ENCODE peak calls at places on chromosomes 11 and 22, in seven cellular contexts. One of them, this sample, is unnamed.

GRCh38 chr11:74021998-74022397 is 13.1 kb upstream of the UCP3 start:
- DNase-seq in fibroblast of lung: no peak
- DNase-seq in IMR-90: no peak
- DNase-seq in stomach: no peak
- DNase-seq in psoas muscle: no peak
- DNase-seq in Peyer's patch: no peak
- DNase-seq in CD8-positive, alpha-beta memory T cell: no peak
- DNase-seq in this sample: no peak

GRCh38 chr22:49951986-49952896 is 8.3 kb upstream of the PIM3 start:
- DNase-seq in stomach: no peak
- DNase-seq in IMR-90: peak; percentile 81
- DNase-seq in Peyer's patch: no peak
- DNase-seq in psoas muscle: no peak
- DNase-seq in CD8-positive, alpha-beta memory T cell: no peak
- DNase-seq in fibroblast of lung: peak; percentile 87
- DNase-seq in this sample: no peak

GRCh38 chr11:57460017-57460755 is at the start of gene RTN4RL2:
- DNase-seq in stomach: no peak
- DNase-seq in Peyer's patch: no peak
- DNase-seq in psoas muscle: peak; percentile 71
- DNase-seq in fibroblast of lung: peak; percentile 34
- DNase-seq in CD8-positive, alpha-beta memory T cell: no peak
- DNase-seq in IMR-90: peak; percentile 45
- DNase-seq in this sample: peak; percentile 67

GRCh38 chr11:76664578-76665061 is 5.9 kb downstream of the LRRC32 start:
- DNase-seq in Peyer's patch: peak; percentile 50
- DNase-seq in IMR-90: no peak
- DNase-seq in stomach: no peak
- DNase-seq in CD8-positive, alpha-beta memory T cell: no peak
- DNase-seq in fibroblast of lung: no peak
- DNase-seq in psoas muscle: no peak
- DNase-seq in this sample: no peak

GRCh38 chr11:132925825-132926469 is 606.4 kb downstream of the OPCML start:
- DNase-seq in psoas muscle: no peak
- DNase-seq in stomach: no peak
- DNase-seq in fibroblast of lung: no peak
- DNase-seq in IMR-90: no peak
- DNase-seq in Peyer's patch: no peak
- DNase-seq in CD8-positive, alpha-beta memory T cell: no peak
- DNase-seq in this sample: no peak

GRCh38 chr11:60872952-60873524 is 5.7 kb downstream of the ZP1 start:
- DNase-seq in stomach: peak; percentile 26
- DNase-seq in CD8-positive, alpha-beta memory T cell: no peak
- DNase-seq in psoas muscle: peak; percentile 66
- DNase-seq in IMR-90: peak; percentile 89
- DNase-seq in fibroblast of lung: peak; percentile 86
- DNase-seq in Peyer's patch: peak; percentile 54
- DNase-seq in this sample: no peak

GRCh38 chr11:125381499-125381898 is 114.6 kb downstream of the FEZ1 start:
- DNase-seq in CD8-positive, alpha-beta memory T cell: no peak
- DNase-seq in IMR-90: no peak
- DNase-seq in psoas muscle: peak; percentile 17
- DNase-seq in Peyer's patch: no peak
- DNase-seq in stomach: no peak
- DNase-seq in fibroblast of lung: no peak
- DNase-seq in this sample: no peak

GRCh38 chr22:44381761-44382454 is 69.2 kb upstream of the SHISAL1 start:
- DNase-seq in Peyer's patch: no peak
- DNase-seq in psoas muscle: peak; percentile 32
- DNase-seq in CD8-positive, alpha-beta memory T cell: peak; percentile 14
- DNase-seq in fibroblast of lung: no peak
- DNase-seq in stomach: no peak
- DNase-seq in IMR-90: no peak
- DNase-seq in this sample: no peak

GRCh38 chr22:44623771-44624510 is 78.1 kb upstream of the PRR5 start:
- DNase-seq in IMR-90: peak; percentile 22
- DNase-seq in fibroblast of lung: peak; percentile 20
- DNase-seq in psoas muscle: peak; percentile 36
- DNase-seq in Peyer's patch: no peak
- DNase-seq in CD8-positive, alpha-beta memory T cell: no peak
- DNase-seq in stomach: no peak
- DNase-seq in this sample: peak; percentile 65

GRCh38 chr11:7514099-7514725 is 413 bp downstream of the PPFIBP2 start:
- DNase-seq in fibroblast of lung: no peak
- DNase-seq in stomach: no peak
- DNase-seq in psoas muscle: peak; percentile 66
- DNase-seq in IMR-90: no peak
- DNase-seq in Peyer's patch: peak; percentile 62
- DNase-seq in CD8-positive, alpha-beta memory T cell: no peak
- DNase-seq in this sample: peak; percentile 18

GRCh38 chr11:102653744-102654291 is 28.7 kb upstream of the MMP20 start:
- DNase-seq in stomach: no peak
- DNase-seq in psoas muscle: no peak
- DNase-seq in fibroblast of lung: peak; percentile 6
- DNase-seq in CD8-positive, alpha-beta memory T cell: no peak
- DNase-seq in Peyer's patch: no peak
- DNase-seq in IMR-90: peak; percentile 6
- DNase-seq in this sample: no peak

GRCh38 chr11:36162909-36163434 is 126.3 kb downstream of the COMMD9 start:
- DNase-seq in CD8-positive, alpha-beta memory T cell: no peak
- DNase-seq in fibroblast of lung: no peak
- DNase-seq in stomach: no peak
- DNase-seq in Peyer's patch: no peak
- DNase-seq in psoas muscle: no peak
- DNase-seq in IMR-90: no peak
- DNase-seq in this sample: peak; percentile 70

GRCh38 chr11:36167073-36167472 is 122.2 kb downstream of the COMMD9 start:
- DNase-seq in fibroblast of lung: no peak
- DNase-seq in CD8-positive, alpha-beta memory T cell: no peak
- DNase-seq in stomach: no peak
- DNase-seq in IMR-90: no peak
- DNase-seq in Peyer's patch: no peak
- DNase-seq in psoas muscle: no peak
- DNase-seq in this sample: no peak

GRCh38 chr11:36165638-36166389 is 123.4 kb downstream of the COMMD9 start:
- DNase-seq in fibroblast of lung: no peak
- DNase-seq in CD8-positive, alpha-beta memory T cell: no peak
- DNase-seq in Peyer's patch: no peak
- DNase-seq in IMR-90: peak; percentile 24
- DNase-seq in stomach: no peak
- DNase-seq in psoas muscle: no peak
- DNase-seq in this sample: no peak

GRCh38 chr11:36162282-36162825 is 126.9 kb downstream of the COMMD9 start:
- DNase-seq in stomach: no peak
- DNase-seq in CD8-positive, alpha-beta memory T cell: no peak
- DNase-seq in fibroblast of lung: no peak
- DNase-seq in Peyer's patch: no peak
- DNase-seq in IMR-90: no peak
- DNase-seq in psoas muscle: no peak
- DNase-seq in this sample: no peak

GRCh38 chr11:36164522-36165250 is 124.5 kb downstream of the COMMD9 start:
- DNase-seq in Peyer's patch: no peak
- DNase-seq in CD8-positive, alpha-beta memory T cell: no peak
- DNase-seq in stomach: no peak
- DNase-seq in fibroblast of lung: no peak
- DNase-seq in psoas muscle: no peak
- DNase-seq in IMR-90: peak; percentile 52
- DNase-seq in this sample: no peak
- H3K4me1 ChIP-seq in Peyer's patch: no peaks in the 10 kb centered on the region
- H3K4me1 ChIP-seq in CD8-positive, alpha-beta memory T cell: no peaks in the 10 kb centered on the region
- H3K4me1 ChIP-seq in stomach: no peaks in the 10 kb centered on the region
- H3K4me1 ChIP-seq in fibroblast of lung: peaks cover 5% of the 10 kb centered on the region
- H3K4me1 ChIP-seq in psoas muscle: peaks cover 19% of the 10 kb centered on the region
- H3K4me1 ChIP-seq in IMR-90: peaks cover 1% of the 10 kb centered on the region
- H3K4me1 ChIP-seq in this sample: peaks cover 9% of the 10 kb centered on the region

GRCh38 chr22:39314251-39314971 is 5.0 kb downstream of the RPL3 start:
- DNase-seq in Peyer's patch: no peak
- DNase-seq in psoas muscle: no peak
- DNase-seq in stomach: no peak
- DNase-seq in fibroblast of lung: no peak
- DNase-seq in IMR-90: no peak
- DNase-seq in CD8-positive, alpha-beta memory T cell: peak; percentile 41
- DNase-seq in this sample: no peak
- H3K4me1 ChIP-seq in Peyer's patch: peaks cover 24% of the 10 kb centered on the region
- H3K4me1 ChIP-seq in psoas muscle: peaks cover 48% of the 10 kb centered on the region
- H3K4me1 ChIP-seq in stomach: peaks cover 31% of the 10 kb centered on the region
- H3K4me1 ChIP-seq in fibroblast of lung: peaks cover 26% of the 10 kb centered on the region
- H3K4me1 ChIP-seq in IMR-90: peaks cover 26% of the 10 kb centered on the region
- H3K4me1 ChIP-seq in CD8-positive, alpha-beta memory T cell: peaks cover 44% of the 10 kb centered on the region
- H3K4me1 ChIP-seq in this sample: peaks cover 15% of the 10 kb centered on the region

GRCh38 chr11:110196884-110197420 is 99.5 kb downstream of the RDX start:
- DNase-seq in IMR-90: no peak
- DNase-seq in psoas muscle: no peak
- DNase-seq in Peyer's patch: no peak
- DNase-seq in fibroblast of lung: no peak
- DNase-seq in stomach: no peak
- DNase-seq in CD8-positive, alpha-beta memory T cell: no peak
- DNase-seq in this sample: no peak
- H3K4me1 ChIP-seq in IMR-90: peaks cover 26% of the 10 kb centered on the region
- H3K4me1 ChIP-seq in psoas muscle: no peaks in the 10 kb centered on the region
- H3K4me1 ChIP-seq in Peyer's patch: no peaks in the 10 kb centered on the region
- H3K4me1 ChIP-seq in fibroblast of lung: peaks cover 15% of the 10 kb centered on the region
- H3K4me1 ChIP-seq in stomach: peaks cover 8% of the 10 kb centered on the region
- H3K4me1 ChIP-seq in CD8-positive, alpha-beta memory T cell: no peaks in the 10 kb centered on the region
- H3K4me1 ChIP-seq in this sample: peaks cover 13% of the 10 kb centered on the region

DNA sequence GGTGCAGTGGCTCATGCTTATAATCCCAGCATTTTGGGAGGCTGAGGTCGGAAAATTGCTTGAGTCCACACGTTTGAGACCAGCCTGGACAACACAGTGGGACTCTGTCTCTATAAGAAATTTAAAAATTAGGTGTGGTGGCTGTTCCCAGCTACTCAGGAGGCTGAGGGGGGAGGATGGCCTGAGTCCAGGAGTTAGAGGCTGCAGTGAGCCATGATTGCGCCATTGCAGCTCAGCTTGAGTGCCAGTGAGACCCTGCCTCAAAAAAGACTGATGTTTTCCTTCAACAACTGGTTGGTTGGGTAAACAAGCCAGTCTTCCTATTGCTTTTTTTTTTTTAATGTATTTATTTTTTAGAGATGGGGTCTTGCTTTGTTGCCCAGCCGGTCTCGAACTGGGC is 9.2 kb downstream of the XBP1 start:
- DNase-seq in psoas muscle: no peak
- DNase-seq in Peyer's patch: no peak
- DNase-seq in CD8-positive, alpha-beta memory T cell: no peak
- DNase-seq in IMR-90: no peak
- DNase-seq in fibroblast of lung: no peak
- DNase-seq in stomach: no peak
- DNase-seq in this sample: no peak
- H3K4me1 ChIP-seq in psoas muscle: peaks cover 10% of the 10 kb centered on the region
- H3K4me1 ChIP-seq in Peyer's patch: no peaks in the 10 kb centered on the region
- H3K4me1 ChIP-seq in CD8-positive, alpha-beta memory T cell: peaks cover 48% of the 10 kb centered on the region
- H3K4me1 ChIP-seq in IMR-90: peaks cover 3% of the 10 kb centered on the region
- H3K4me1 ChIP-seq in fibroblast of lung: no peaks in the 10 kb centered on the region
- H3K4me1 ChIP-seq in stomach: peaks cover 16% of the 10 kb centered on the region
- H3K4me1 ChIP-seq in this sample: no peaks in the 10 kb centered on the region

GRCh38 chr11:65649656-65650546 is 12.0 kb downstream of the SIPA1 start:
- DNase-seq in Peyer's patch: no peak
- DNase-seq in stomach: no peak
- DNase-seq in IMR-90: no peak
- DNase-seq in fibroblast of lung: no peak
- DNase-seq in psoas muscle: peak; percentile 51
- DNase-seq in CD8-positive, alpha-beta memory T cell: no peak
- DNase-seq in this sample: no peak
- H3K4me1 ChIP-seq in Peyer's patch: peaks cover 22% of the 10 kb centered on the region
- H3K4me1 ChIP-seq in stomach: peaks cover 44% of the 10 kb centered on the region
- H3K4me1 ChIP-seq in IMR-90: peaks cover 21% of the 10 kb centered on the region
- H3K4me1 ChIP-seq in fibroblast of lung: peaks cover 26% of the 10 kb centered on the region
- H3K4me1 ChIP-seq in psoas muscle: peaks cover 17% of the 10 kb centered on the region
- H3K4me1 ChIP-seq in CD8-positive, alpha-beta memory T cell: peaks cover 31% of the 10 kb centered on the region
- H3K4me1 ChIP-seq in this sample: peaks cover 10% of the 10 kb centered on the region

GRCh38 chr22:38867496-38868285 is 4.3 kb downstream of the CBX6 start:
- DNase-seq in CD8-positive, alpha-beta memory T cell: no peak
- DNase-seq in fibroblast of lung: no peak
- DNase-seq in psoas muscle: no peak
- DNase-seq in stomach: no peak
- DNase-seq in Peyer's patch: peak; percentile 38
- DNase-seq in IMR-90: no peak
- DNase-seq in this sample: no peak
- H3K4me1 ChIP-seq in CD8-positive, alpha-beta memory T cell: peaks cover 29% of the 10 kb centered on the region
- H3K4me1 ChIP-seq in fibroblast of lung: peaks cover 2% of the 10 kb centered on the region
- H3K4me1 ChIP-seq in psoas muscle: peaks cover 20% of the 10 kb centered on the region
- H3K4me1 ChIP-seq in stomach: peaks cover 58% of the 10 kb centered on the region
- H3K4me1 ChIP-seq in Peyer's patch: peaks cover 15% of the 10 kb centered on the region
- H3K4me1 ChIP-seq in IMR-90: no peaks in the 10 kb centered on the region
- H3K4me1 ChIP-seq in this sample: peaks cover 9% of the 10 kb centered on the region

GRCh38 chr11:86737223-86737622 is 63.1 kb upstream of the PRSS23 start:
- DNase-seq in stomach: no peak
- DNase-seq in CD8-positive, alpha-beta memory T cell: no peak
- DNase-seq in IMR-90: no peak
- DNase-seq in psoas muscle: no peak
- DNase-seq in Peyer's patch: no peak
- DNase-seq in fibroblast of lung: no peak
- DNase-seq in this sample: no peak

GRCh38 chr11:86738615-86739014 is 61.7 kb upstream of the PRSS23 start:
- DNase-seq in stomach: no peak
- DNase-seq in psoas muscle: no peak
- DNase-seq in Peyer's patch: no peak
- DNase-seq in CD8-positive, alpha-beta memory T cell: no peak
- DNase-seq in fibroblast of lung: no peak
- DNase-seq in IMR-90: no peak
- DNase-seq in this sample: no peak

GRCh38 chr11:86735462-86736302 is 63.3 kb upstream of the ME3 start:
- DNase-seq in IMR-90: peak; percentile 82
- DNase-seq in psoas muscle: no peak
- DNase-seq in fibroblast of lung: peak; percentile 89
- DNase-seq in CD8-positive, alpha-beta memory T cell: no peak
- DNase-seq in Peyer's patch: no peak
- DNase-seq in stomach: no peak
- DNase-seq in this sample: no peak

GRCh38 chr11:86736303-86737143 is 63.8 kb upstream of the PRSS23 start:
- DNase-seq in Peyer's patch: no peak
- DNase-seq in fibroblast of lung: no peak
- DNase-seq in IMR-90: no peak
- DNase-seq in CD8-positive, alpha-beta memory T cell: no peak
- DNase-seq in psoas muscle: no peak
- DNase-seq in stomach: no peak
- DNase-seq in this sample: no peak

DNA sequence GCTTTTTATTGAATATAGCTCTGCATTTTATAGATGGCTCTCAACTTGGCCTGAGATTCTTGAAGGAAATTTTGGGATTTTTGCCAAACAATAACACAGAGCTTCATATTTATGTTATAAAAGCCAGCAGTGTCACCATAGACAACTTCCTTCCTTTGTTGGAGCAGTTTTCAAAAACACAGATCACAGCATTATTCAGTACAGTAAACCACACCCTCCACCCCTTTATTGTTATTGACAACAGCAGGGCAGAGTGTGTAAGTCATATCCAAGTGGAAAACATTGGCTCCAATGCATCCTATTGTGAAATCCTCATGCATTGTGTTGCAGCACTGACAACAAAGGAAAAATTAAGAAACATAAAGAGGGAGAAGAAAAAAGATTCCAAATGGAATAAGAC is 62.6 kb upstream of the PRSS23 start:
- DNase-seq in Peyer's patch: no peak
- DNase-seq in psoas muscle: no peak
- DNase-seq in stomach: no peak
- DNase-seq in CD8-positive, alpha-beta memory T cell: no peak
- DNase-seq in fibroblast of lung: no peak
- DNase-seq in IMR-90: peak; percentile 49
- DNase-seq in this sample: peak; percentile 87
- H3K4me1 ChIP-seq in Peyer's patch: no peaks in the 10 kb centered on the region
- H3K4me1 ChIP-seq in psoas muscle: peaks cover 21% of the 10 kb centered on the region
- H3K4me1 ChIP-seq in stomach: peaks cover 26% of the 10 kb centered on the region
- H3K4me1 ChIP-seq in CD8-positive, alpha-beta memory T cell: no peaks in the 10 kb centered on the region
- H3K4me1 ChIP-seq in fibroblast of lung: peaks cover 63% of the 10 kb centered on the region
- H3K4me1 ChIP-seq in IMR-90: peaks cover 35% of the 10 kb centered on the region
- H3K4me1 ChIP-seq in this sample: peaks cover 12% of the 10 kb centered on the region